ENCODE peak calls at places on chromosome 19, in six cellular contexts. B is adrenal gland; A is CD4-positive, alpha-beta T cell; I is lower lobe of right lung; P is mammary epithelial cell; U is tibial nerve. X is an unnamed sample.

GRCh38 chr19:57241181-57241580 is 749 bp downstream of the ZNF805 start:
- DNase-seq in B (no peak), A (peak), I (no peak), P (peak), U (no peak), X (no peak)

GRCh38 chr19:6720369-6721112 is at the start of gene C3:
- DNase-seq in B (peak), A (no peak), I (peak), P (peak), U (peak), X (no peak)

GRCh38 chr19:7877249-7877836 is 3.2 kb upstream of the PRR36 start:
- DNase-seq in B (no peak), A (no peak), I (no peak), P (no peak), U (no peak), X (no peak)

GRCh38 chr19:5002143-5002542 is 33.2 kb downstream of the KDM4B start:
- DNase-seq in B (peak), A (no peak), I (no peak), P (peak), U (no peak), X (no peak)

GRCh38 chr19:17049711-17050280 is 23.2 kb upstream of the CPAMD8 start:
- DNase-seq in B (no peak), A (no peak), I (no peak), P (peak), U (no peak), X (peak)

GRCh38 chr19:38361633-38362075 is 12.7 kb upstream of the PSMD8 start:
- DNase-seq in B (peak), A (peak), I (peak), P (peak), U (peak), X (no peak)

GRCh38 chr19:32901504-32902161 is 32.1 kb upstream of the SLC7A9 start:
- DNase-seq in B (no peak), A (no peak), I (no peak), P (peak), U (no peak), X (no peak)

GRCh38 chr19:1665565-1666047 is 13.2 kb upstream of the TCF3 start:
- DNase-seq in B (no peak), A (no peak), I (no peak), P (no peak), U (no peak), X (no peak)

GRCh38 chr19:10352764-10353671 is 13.6 kb upstream of the ICAM3 start:
- DNase-seq in B (peak), A (no peak), I (no peak), P (no peak), U (peak), X (no peak)

GRCh38 chr19:35459414-35460082 is 11.5 kb downstream of the FFAR2 start:
- DNase-seq in B (peak), A (no peak), I (peak), P (no peak), U (peak), X (no peak)

GRCh38 chr19:10643166-10643967 is 10.8 kb upstream of the ILF3 start:
- DNase-seq in B (no peak), A (no peak), I (no peak), P (no peak), U (no peak), X (no peak)

GRCh38 chr19:4580021-4580901 is 20.8 kb upstream of the SEMA6B start:
- DNase-seq in B (no peak), A (no peak), I (no peak), P (no peak), U (no peak), X (no peak)

GRCh38 chr19:58166708-58167280 is 16.1 kb upstream of the ZNF274 start:
- DNase-seq in B (no peak), A (no peak), I (no peak), P (no peak), U (no peak), X (no peak)

GRCh38 chr19:58581227-58582141 is 8.3 kb upstream of the MZF1 start:
- DNase-seq in B (peak), A (peak), I (peak), P (peak), U (peak), X (peak)

GRCh38 chr19:5302396-5302795 is 38.2 kb downstream of the PTPRS start:
- DNase-seq in B (no peak), A (no peak), I (no peak), P (no peak), U (no peak), X (no peak)

GRCh38 chr19:31351212-31352193 is 2.3 kb upstream of the TSHZ3 start:
- DNase-seq in B (peak), A (no peak), I (no peak), P (peak), U (no peak), X (no peak)

GRCh38 chr19:10418281-10419199 is 1.8 kb upstream of the PDE4A start:
- DNase-seq in B (no peak), A (no peak), I (no peak), P (no peak), U (no peak), X (no peak)

GRCh38 chr19:34664168-34664567 is 12.8 kb downstream of the SCGB2B2 start:
- DNase-seq in B (peak), A (no peak), I (no peak), P (no peak), U (no peak), X (no peak)

GRCh38 chr19:17348700-17349099 is 11.3 kb downstream of the GTPBP3 start:
- DNase-seq in B (peak), A (no peak), I (no peak), P (peak), U (peak), X (no peak)

GRCh38 chr19:18101268-18101667 is 3.7 kb downstream of the MAST3 start:
- DNase-seq in B (no peak), A (no peak), I (no peak), P (no peak), U (no peak), X (no peak)

GRCh38 chr19:35307990-35308389 is 16.0 kb downstream of the MAG start:
- DNase-seq in B (no peak), A (no peak), I (no peak), P (no peak), U (no peak), X (no peak)

GRCh38 chr19:38514812-38515633 is 81.5 kb downstream of the RYR1 start:
- DNase-seq in B (peak), A (peak), I (peak), P (peak), U (peak), X (peak)

GRCh38 chr19:19224852-19225494 is 13.2 kb downstream of the NCAN start:
- DNase-seq in B (peak), A (peak), I (peak), P (peak), U (peak), X (peak)

DNA sequence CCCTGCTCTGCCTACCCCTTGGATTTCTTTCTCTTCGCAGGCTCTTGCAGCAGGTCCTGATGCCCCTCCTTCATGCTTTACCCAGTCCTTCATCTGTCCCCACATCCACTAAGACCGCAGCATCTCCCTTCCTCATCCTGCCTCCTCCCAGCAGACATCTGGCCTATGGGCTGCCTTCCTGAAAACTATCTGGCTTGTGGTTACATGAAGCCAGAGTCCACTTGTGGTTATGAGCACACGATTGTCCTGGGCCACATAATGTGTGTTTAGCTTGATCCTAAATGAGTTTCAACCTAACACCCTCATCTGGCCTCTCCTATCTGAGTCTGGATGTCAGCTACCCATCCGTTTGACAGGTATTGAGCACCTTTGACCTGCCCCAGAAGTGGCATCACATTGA is 5.5 kb upstream of the ZNF175 start:
- DNase-seq in B (no peak), A (no peak), I (no peak), P (no peak), U (no peak), X (no peak)
- H3K27ac ChIP-seq in B (no peak), A (no peak), I (no peak), P (no peak), U (no peak), X (no peak)

DNA sequence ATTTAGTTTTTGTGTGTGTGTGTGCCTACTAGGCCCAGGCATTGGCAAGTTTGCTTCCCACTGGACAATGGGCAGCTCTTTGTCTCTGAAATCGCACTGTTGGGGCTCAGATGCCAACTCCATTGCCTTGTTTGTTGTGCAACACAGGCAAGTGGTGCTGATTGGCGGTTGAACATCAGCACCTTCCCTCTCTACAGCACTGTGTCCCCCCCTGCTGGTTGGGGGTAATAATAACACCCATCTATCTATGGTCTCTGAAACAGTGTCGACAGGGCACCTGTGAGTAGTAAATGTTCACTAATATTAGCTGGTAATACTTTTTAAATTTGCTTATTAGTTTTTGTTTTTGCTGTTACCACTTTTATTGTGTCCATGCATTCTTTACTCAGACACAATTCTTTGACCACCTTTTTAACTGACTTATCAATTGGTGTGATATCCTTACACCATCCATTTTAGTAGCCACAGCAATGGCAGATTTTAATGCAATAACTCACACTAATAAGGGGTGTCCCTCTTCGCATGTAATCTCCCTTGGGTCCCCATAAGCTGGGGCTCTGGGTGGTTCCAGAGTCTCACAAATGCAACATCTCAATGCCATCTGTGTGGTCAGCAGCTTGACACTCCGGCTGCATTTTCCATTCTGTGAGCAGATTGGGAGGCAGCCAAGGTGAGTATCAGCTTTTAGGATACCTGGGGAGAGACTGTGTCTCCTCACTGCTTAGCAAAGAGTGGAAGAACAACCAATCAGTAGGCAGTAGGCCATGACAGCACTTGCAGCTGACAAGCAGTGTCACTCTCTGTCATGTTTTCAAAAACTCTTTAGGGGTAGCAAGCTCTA is 47.7 kb upstream of the UQCRFS1 start:
- DNase-seq in B (peak), A (no peak), I (no peak), P (no peak), U (no peak), X (no peak)
- TF ChIP-seq CTCF in B (peak), A (no peak), I (peak), P (no peak), U (no peak), X (peak)

GRCh38 chr19:12000152-12000981 is 35.1 kb downstream of the ZNF433 start:
- DNase-seq in B (no peak), A (no peak), I (no peak), P (peak), U (no peak), X (no peak)
- H3K27ac ChIP-seq in B (no peak), A (no peak), I (no peak), P (no peak), U (no peak), X (no peak)

GRCh38 chr19:23283925-23284324 is 33.7 kb upstream of the ZNF724 start:
- DNase-seq in B (peak), A (peak), I (peak), P (no peak), U (peak), X (no peak)

GRCh38 chr19:23285948-23286347 is 35.8 kb upstream of the ZNF724 start:
- DNase-seq in B (no peak), A (no peak), I (no peak), P (no peak), U (no peak), X (no peak)

GRCh38 chr19:23287620-23288019 is 37.4 kb upstream of the ZNF724 start:
- DNase-seq in B (no peak), A (no peak), I (no peak), P (no peak), U (no peak), X (no peak)

GRCh38 chr19:23281663-23282276 is 31.6 kb upstream of the ZNF724 start:
- DNase-seq in B (no peak), A (no peak), I (no peak), P (no peak), U (no peak), X (no peak)

GRCh38 chr19:23286477-23286876 is 36.3 kb upstream of the ZNF724 start:
- DNase-seq in B (no peak), A (no peak), I (no peak), P (no peak), U (no peak), X (no peak)
- TF ChIP-seq CTCF in B (no peak), A (peak), I (peak), P (no peak), U (no peak), X (peak)

GRCh38 chr19:13865578-13866462 is 11.1 kb upstream of the NANOS3 start:
- DNase-seq in B (no peak), A (no peak), I (no peak), P (no peak), U (no peak), X (no peak)

GRCh38 chr19:13866463-13867046 is 10.4 kb upstream of the NANOS3 start:
- DNase-seq in B (no peak), A (no peak), I (no peak), P (no peak), U (no peak), X (no peak)

GRCh38 chr19:13864513-13865242 is 12.3 kb upstream of the NANOS3 start:
- DNase-seq in B (no peak), A (no peak), I (no peak), P (no peak), U (no peak), X (no peak)

GRCh38 chr19:13864223-13864512 is 12.8 kb upstream of the NANOS3 start:
- DNase-seq in B (no peak), A (no peak), I (no peak), P (no peak), U (no peak), X (no peak)

GRCh38 chr19:13865243-13865577 is 11.7 kb upstream of the NANOS3 start:
- DNase-seq in B (no peak), A (no peak), I (no peak), P (no peak), U (no peak), X (no peak)
- H3K27ac ChIP-seq in B (no peak), A (no peak), I (no peak), P (no peak), U (no peak), X (no peak)

DNA sequence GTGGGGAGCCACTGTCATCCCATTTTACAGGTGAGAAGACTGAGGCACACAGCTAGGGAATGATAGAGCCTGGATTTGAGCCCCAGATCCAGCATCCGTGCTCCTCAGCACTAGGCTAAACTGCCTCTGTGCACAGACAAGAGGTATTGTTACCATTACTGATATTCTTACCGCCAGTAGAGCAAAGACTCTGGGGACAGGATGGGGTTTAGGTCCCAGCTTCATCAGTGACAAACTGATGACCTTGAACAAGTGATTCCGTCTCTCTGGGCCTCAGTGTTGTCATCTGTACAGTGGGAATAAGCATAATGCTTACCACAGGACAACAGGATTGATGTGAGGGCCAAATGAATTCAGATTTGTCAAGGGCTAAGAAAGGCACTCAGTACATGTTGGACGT is 16.5 kb downstream of the AXL start:
- DNase-seq in B (no peak), A (no peak), I (no peak), P (no peak), U (no peak), X (no peak)
- TF ChIP-seq CTCF in B (no peak), A (no peak), I (no peak), P (no peak), U (no peak), X (no peak)

X was measured in AG04450.